ENCODE peak calls at places on chromosomes 16 and 17, in five cellular contexts. B is sciatic nerve, E is astrocyte of the cerebellum, N is HFFc6, K is anterior cingulate cortex. M is an unnamed sample.

GRCh38 chr17:19534562-19535149 is 1.0 kb downstream of the SLC47A1 start:
- DNase-seq in B (no peak), E (peak), N (no peak), K (no peak), M (peak)

GRCh38 chr17:17540278-17540906 is 44.2 kb upstream of the RASD1 start:
- DNase-seq in B (no peak), E (no peak), N (no peak), K (no peak), M (no peak)

GRCh38 chr17:80789356-80789902 is 202.2 kb upstream of the CHMP6 start:
- DNase-seq in B (no peak), E (peak), N (peak), K (no peak), M (peak)

GRCh38 chr17:57112994-57113393 is 27.9 kb downstream of the AKAP1 start:
- DNase-seq in B (no peak), E (no peak), N (no peak), K (no peak), M (no peak)

GRCh38 chr17:69326302-69327059 is 452 bp downstream of the ABCA5 start:
- DNase-seq in B (no peak), E (peak), N (no peak), K (peak), M (no peak)

GRCh38 chr17:49404371-49404770 is 10.3 kb downstream of the PHB1 start:
- DNase-seq in B (no peak), E (no peak), N (no peak), K (no peak), M (no peak)

GRCh38 chr16:66523861-66524354 is 26.0 kb downstream of the TK2 start:
- DNase-seq in B (no peak), E (no peak), N (no peak), K (no peak), M (no peak)

GRCh38 chr17:82922646-82923045 is 82.8 kb upstream of the ZNF750 start:
- DNase-seq in B (no peak), E (no peak), N (no peak), K (no peak), M (no peak)

GRCh38 chr17:64420143-64420670 is 28.7 kb upstream of the MILR1 start:
- DNase-seq in B (peak), E (peak), N (peak), K (no peak), M (peak)

GRCh38 chr17:6173653-6174052 is 103.5 kb downstream of the WSCD1 start:
- DNase-seq in B (no peak), E (no peak), N (no peak), K (no peak), M (no peak)

GRCh38 chr17:2481760-2482159 is 29.9 kb downstream of the METTL16 start:
- DNase-seq in B (no peak), E (no peak), N (no peak), K (no peak), M (no peak)

GRCh38 chr16:84543931-84544776 is 39.7 kb upstream of the MEAK7 start:
- DNase-seq in B (no peak), E (no peak), N (no peak), K (peak), M (peak)

GRCh38 chr17:81911277-81911961 is at the start of gene PCYT2:
- DNase-seq in B (peak), E (peak), N (peak), K (peak), M (peak)

GRCh38 chr16:1612320-1613111 is at the start of gene CRAMP1:
- DNase-seq in B (no peak), E (no peak), N (peak), K (no peak), M (no peak)

GRCh38 chr16:57632568-57632967 is 4.1 kb downstream of the ADGRG1 start:
- DNase-seq in B (no peak), E (no peak), N (no peak), K (no peak), M (peak)

GRCh38 chr17:60656499-60656898 is 21.2 kb upstream of the BCAS3 start:
- DNase-seq in B (no peak), E (no peak), N (no peak), K (no peak), M (no peak)

GRCh38 chr17:45096141-45096540 is 35.0 kb downstream of the NMT1 start:
- DNase-seq in B (no peak), E (no peak), N (peak), K (no peak), M (peak)